ENCODE peak calls at places on chromosomes 16 and 17, in four cellular contexts. D, T, X and A are unnamed samples.

GRCh38 chr17:57714660-57715059 is 30.4 kb downstream of the CCDC182 start:
- ATAC-seq in D (no peak), T (no peak), X (no peak), A (no peak)

GRCh38 chr17:3513305-3514035 is 37.7 kb downstream of the ASPA start:
- ATAC-seq in D (no peak), T (no peak), X (no peak), A (no peak)

GRCh38 chr17:2034157-2034556 is 4.2 kb downstream of the DPH1 start:
- ATAC-seq in D (no peak), T (no peak), X (no peak), A (no peak)

GRCh38 chr17:17125136-17126084 is 80.7 kb downstream of the PLD6 start:
- ATAC-seq in D (no peak), T (peak), X (no peak), A (no peak)

GRCh38 chr17:66904760-66905637 is 59.5 kb upstream of the CACNG4 start:
- ATAC-seq in D (peak), T (no peak), X (peak), A (no peak)

GRCh38 chr17:27216836-27217235 is 77.1 kb upstream of the WSB1 start:
- ATAC-seq in D (peak), T (no peak), X (no peak), A (no peak)

GRCh38 chr17:4474093-4474492 is 24.6 kb upstream of the SPNS2 start:
- ATAC-seq in D (no peak), T (no peak), X (no peak), A (no peak)

GRCh38 chr17:73433501-73433900 is 121.7 kb upstream of the CDC42EP4 start:
- ATAC-seq in D (no peak), T (no peak), X (no peak), A (no peak)

GRCh38 chr16:54504372-54504771 is 217.8 kb upstream of the IRX3 start:
- ATAC-seq in D (no peak), T (no peak), X (no peak), A (peak)

GRCh38 chr16:75415169-75415908 is 18.0 kb downstream of the CFDP1 start:
- ATAC-seq in D (no peak), T (no peak), X (peak), A (no peak)

GRCh38 chr16:28140788-28141618 is 70.8 kb downstream of the XPO6 start:
- ATAC-seq in D (peak), T (peak), X (no peak), A (no peak)

GRCh38 chr17:2707721-2708584 is 3.6 kb downstream of the CLUH start:
- ATAC-seq in D (peak), T (no peak), X (no peak), A (no peak)

GRCh38 chr17:9668532-9668931 is 23.2 kb downstream of the USP43 start:
- ATAC-seq in D (no peak), T (no peak), X (peak), A (no peak)

GRCh38 chr17:62321451-62321850 is 58.9 kb upstream of the EFCAB3 start:
- ATAC-seq in D (no peak), T (no peak), X (no peak), A (no peak)

GRCh38 chr16:3999479-3999868 is 116.8 kb downstream of the ADCY9 start:
- ATAC-seq in D (peak), T (no peak), X (no peak), A (peak)

GRCh38 chr16:3997231-3997841 is 116.8 kb upstream of the CREBBP start:
- ATAC-seq in D (no peak), T (no peak), X (no peak), A (no peak)

GRCh38 chr16:3999890-4000325 is 116.3 kb downstream of the ADCY9 start:
- ATAC-seq in D (peak), T (no peak), X (no peak), A (peak)

GRCh38 chr16:4003166-4003565 is 113.1 kb downstream of the ADCY9 start:
- ATAC-seq in D (no peak), T (no peak), X (no peak), A (no peak)

GRCh38 chr16:3998793-3999478 is 117.3 kb downstream of the ADCY9 start:
- ATAC-seq in D (peak), T (no peak), X (no peak), A (peak)
- TF ChIP-seq CTCF in D (no peak), T (no peak), X (no peak), A (no peak)

GRCh38 chr16:81994485-81994884 is 16.8 kb downstream of the SDR42E1 start:
- ATAC-seq in D (no peak), T (no peak), X (no peak), A (no peak)
- TF ChIP-seq CTCF in D (no peak), T (no peak), X (peak), A (no peak)

GRCh38 chr17:8003594-8004181 is 1.3 kb downstream of the GUCY2D start:
- ATAC-seq in D (no peak), T (no peak), X (no peak), A (no peak)

GRCh38 chr17:8005357-8005756 is 2.9 kb downstream of the GUCY2D start:
- ATAC-seq in D (no peak), T (no peak), X (no peak), A (no peak)

GRCh38 chr17:8001976-8002645 is at the start of gene GUCY2D:
- ATAC-seq in D (peak), T (no peak), X (no peak), A (no peak)

GRCh38 chr17:8004899-8005298 is 2.5 kb downstream of the GUCY2D start:
- ATAC-seq in D (peak), T (no peak), X (no peak), A (no peak)

DNA sequence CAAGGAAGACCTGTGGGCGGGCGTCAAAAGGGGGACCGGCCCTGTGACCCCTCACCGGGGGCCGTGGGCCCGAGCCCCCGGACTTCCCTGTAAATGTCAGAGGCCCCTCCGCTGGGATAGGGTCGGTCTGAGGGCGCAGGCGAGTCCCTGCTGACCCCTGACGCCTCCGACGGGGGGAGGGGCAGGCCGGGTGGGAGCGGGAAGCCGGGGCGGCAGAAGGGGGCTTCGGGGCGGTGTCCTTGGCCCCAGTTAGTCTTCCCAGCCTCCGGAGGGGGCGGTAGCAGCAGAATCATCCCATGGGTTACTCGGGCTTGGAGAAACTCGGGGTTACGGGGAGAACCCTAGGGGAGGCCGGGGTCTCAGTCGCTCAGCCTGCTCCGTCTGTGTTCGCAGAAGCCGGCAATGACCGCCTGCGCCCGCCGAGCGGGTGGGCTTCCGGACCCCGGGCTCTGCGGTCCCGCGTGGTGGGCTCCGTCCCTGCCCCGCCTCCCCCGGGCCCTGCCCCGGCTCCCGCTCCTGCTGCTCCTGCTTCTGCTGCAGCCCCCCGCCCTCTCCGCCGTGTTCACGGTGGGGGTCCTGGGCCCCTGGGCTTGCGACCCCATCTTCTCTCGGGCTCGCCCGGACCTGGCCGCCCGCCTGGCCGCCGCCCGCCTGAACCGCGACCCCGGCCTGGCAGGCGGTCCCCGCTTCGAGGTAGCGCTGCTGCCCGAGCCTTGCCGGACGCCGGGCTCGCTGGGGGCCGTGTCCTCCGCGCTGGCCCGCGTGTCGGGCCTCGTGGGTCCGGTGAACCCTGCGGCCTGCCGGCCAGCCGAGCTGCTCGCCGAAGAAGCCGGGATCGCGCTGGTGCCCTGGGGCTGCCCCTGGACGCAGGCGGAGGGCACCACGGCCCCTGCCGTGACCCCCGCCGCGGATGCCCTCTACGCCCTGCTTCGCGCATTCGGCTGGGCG is 505 bp downstream of the GUCY2D start:
- ATAC-seq in D (peak), T (no peak), X (no peak), A (no peak)
- TF ChIP-seq CTCF in D (no peak), T (no peak), X (no peak), A (no peak)

DNA sequence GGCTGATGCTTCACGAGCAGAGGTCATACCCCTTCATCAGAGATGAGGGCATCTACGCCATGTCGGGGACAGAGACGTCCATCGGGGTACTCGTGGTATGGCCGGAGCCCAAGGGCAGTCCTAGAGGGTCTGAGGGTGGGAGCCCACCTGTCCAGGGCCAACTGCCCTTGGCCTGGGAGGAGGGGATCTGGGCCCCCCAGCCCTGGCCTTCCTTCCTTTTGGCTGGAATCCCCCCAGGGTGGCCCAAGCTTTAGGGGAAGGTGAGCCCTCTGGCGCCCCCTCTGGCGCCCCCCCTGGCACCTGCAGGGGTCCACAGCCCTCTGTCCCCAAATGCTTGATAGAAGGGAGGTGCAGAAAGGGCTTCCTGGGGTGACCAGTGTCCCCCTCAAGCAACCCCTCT is 69.3 kb downstream of the SCNN1B start:
- ATAC-seq in D (no peak), T (no peak), X (no peak), A (no peak)
- TF ChIP-seq CTCF in D (no peak), T (no peak), X (no peak), A (no peak)

DNA sequence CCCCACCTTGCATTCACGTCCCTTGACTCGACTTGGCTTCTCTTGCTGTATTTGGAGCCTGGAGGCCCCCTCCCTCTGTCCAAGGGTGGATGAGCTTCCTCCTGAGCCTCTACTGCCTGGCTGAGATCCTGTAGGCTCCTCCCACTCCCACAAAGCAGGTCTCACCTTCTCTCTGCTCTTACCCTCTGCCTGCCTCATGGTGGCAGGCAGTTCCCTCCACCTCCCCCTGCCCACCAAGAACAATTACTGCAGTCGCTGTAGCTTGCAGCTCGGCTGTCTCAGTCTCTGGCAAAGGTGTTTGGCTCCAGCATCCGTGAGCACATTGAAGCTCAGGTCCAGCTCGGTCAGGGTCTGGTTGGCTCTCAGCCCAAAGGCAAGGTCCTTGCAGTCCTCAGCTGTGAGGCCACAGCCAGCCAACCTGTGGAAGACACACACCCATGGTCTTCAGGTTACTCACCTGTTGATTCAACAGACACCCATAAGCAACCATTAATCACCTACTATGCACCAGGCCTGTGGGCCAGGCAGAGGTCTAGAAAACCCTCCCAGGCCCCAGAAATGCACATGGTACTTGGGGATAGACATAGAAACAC is 42.6 kb downstream of the NLRP1 start:
- ATAC-seq in D (no peak), T (no peak), X (no peak), A (no peak)
- TF ChIP-seq CTCF in D (no peak), T (no peak), X (no peak), A (no peak)

GRCh38 chr17:79923974-79924638 is 84.9 kb upstream of the CBX4 start:
- ATAC-seq in D (no peak), T (no peak), X (no peak), A (no peak)
- TF ChIP-seq CTCF in D (no peak), T (peak), X (peak), A (peak)

DNA sequence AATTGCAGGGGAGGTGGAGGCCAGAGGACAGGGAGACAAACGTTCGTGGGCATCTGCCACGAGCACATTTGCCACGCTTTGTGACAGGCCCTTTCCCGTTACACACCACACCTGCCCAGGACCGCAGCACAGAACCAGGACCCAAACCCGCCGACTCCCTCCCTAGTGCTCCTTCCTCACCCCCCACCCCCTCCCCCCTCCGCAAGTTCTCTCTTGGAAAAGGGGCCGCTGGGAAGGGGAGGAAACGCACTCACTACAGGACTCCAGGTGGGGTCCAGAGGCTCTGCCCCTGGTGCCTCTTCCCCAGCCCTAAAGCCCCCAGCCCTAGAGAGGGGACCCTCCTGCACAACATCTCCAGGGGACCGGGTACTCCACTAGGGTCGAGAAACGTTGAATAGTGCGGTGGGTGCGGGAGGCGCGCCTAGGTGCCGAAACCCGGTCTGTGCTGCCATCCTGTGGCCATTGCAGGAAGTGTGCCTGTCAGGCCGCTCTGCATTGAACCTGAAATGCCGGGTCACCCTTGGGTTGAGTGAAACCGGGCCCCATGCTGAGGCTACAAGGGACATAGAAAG is 21.9 kb upstream of the EIF1 start:
- ATAC-seq in D (peak), T (peak), X (peak), A (peak)
- TF ChIP-seq CTCF in D (peak), T (peak), X (peak), A (peak)

GRCh38 chr17:36697907-36698526 is 96.6 kb downstream of the MRM1 start:
- ATAC-seq in D (no peak), T (no peak), X (no peak), A (no peak)

GRCh38 chr17:36707904-36708303 is 106.5 kb downstream of the MRM1 start:
- ATAC-seq in D (no peak), T (no peak), X (no peak), A (no peak)

GRCh38 chr17:36706437-36706731 is 105.0 kb downstream of the MRM1 start:
- ATAC-seq in D (no peak), T (no peak), X (no peak), A (no peak)

GRCh38 chr17:36705651-36706436 is 104.5 kb downstream of the MRM1 start:
- ATAC-seq in D (peak), T (peak), X (peak), A (no peak)

DNA sequence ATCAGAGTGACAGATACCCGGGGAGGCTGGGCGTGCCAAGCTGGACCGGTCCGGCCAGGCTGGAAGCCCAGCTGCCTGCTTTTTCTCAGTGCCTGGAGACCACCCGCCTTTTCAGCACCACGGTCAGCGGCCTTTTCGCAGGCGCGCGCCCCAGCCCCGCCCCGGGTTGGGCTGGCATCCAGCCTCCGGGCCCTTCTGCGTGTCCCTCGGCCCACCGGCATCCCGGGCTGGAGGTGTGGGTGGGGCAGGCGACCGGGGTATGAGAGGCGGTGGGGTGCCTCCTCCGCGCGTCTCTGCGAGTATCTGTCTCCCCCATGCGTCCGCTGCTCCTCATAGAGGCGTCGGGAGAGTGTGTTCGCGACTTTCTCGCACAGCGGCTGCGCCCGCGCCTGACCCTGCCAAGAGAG is 102.5 kb downstream of the MRM1 start:
- ATAC-seq in D (peak), T (peak), X (no peak), A (no peak)
- TF ChIP-seq CTCF in D (no peak), T (no peak), X (no peak), A (no peak)

DNA sequence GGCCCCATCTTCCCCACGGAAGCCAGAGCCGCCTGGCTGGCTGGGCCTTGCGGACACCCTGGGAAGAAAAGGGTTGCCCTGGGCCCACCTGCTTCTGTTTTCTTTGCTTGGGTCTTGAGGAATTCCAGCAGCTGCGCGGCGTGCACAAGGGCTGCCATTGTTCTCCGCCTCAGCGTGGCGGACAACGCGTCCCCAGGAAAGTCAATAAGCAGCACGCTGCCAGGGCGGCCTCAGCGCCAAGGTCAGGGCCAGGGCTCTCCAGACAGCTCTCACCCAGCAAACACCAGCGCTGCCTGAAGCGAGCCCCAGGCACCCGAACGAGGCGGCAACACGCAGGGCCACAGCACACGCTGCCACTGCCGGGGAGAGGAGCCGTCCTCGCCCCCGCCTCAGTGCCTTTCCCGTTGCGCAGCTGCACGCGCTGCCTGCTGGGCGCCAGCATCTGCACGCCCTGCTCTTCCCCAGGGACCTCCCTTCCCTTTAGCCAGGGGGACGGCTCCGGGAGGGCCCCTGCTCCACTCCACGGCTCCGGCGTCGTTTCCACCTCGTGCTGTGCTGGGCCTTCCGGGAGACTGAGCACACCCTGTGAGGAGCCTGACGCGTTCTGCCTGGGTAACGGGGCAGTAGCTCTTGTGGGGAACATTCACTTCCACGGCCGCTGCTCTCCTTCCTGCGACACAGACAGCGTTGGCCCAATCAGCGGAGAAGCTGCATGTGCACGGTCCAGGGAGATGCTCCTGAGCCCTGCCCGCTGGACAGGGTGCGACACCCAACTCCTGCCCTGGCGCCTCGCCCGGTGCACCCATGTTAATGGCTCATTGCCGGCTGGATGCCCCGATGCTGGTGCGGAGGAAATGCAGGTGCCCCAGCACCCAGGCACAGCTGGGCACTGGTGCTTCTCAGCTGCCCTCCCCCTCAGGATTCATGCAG is 57.8 kb downstream of the LMF1 start:
- ATAC-seq in D (no peak), T (no peak), X (no peak), A (no peak)
- TF ChIP-seq CTCF in D (no peak), T (no peak), X (no peak), A (no peak)

DNA sequence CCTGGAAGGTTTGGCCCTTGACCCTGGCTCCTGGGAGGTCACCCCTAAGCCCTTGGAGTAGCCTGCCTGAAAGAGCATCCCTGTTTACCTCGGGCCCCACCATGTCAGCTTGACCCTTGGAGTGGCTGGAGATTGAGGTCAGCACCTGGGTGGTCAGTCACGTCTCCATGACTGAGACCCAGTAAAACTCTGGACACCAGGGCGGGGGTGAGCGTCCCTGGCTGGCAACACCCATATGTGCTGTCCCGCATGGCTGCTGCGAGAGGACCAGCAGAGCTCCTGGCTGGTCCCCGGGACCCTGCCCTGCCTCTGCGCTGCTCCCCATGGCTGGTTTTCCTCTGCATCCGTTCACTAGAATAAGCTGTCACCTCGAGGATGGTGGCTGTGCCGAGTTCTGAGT is 91.2 kb downstream of the RBFOX3 start:
- ATAC-seq in D (no peak), T (no peak), X (no peak), A (no peak)
- TF ChIP-seq CTCF in D (no peak), T (no peak), X (no peak), A (no peak)